ENCODE peak calls at places on chromosomes 7 and 10, in six cellular contexts. F is GM12878, R is HepG2, P is HCT116, T is K562, N is H1. C is an unnamed sample.

GRCh38 chr10:104333728-104334373 is 4.4 kb downstream of the ITPRIP start:
- DNase-seq in F (no peak), R (no peak), P (no peak), T (no peak), N (peak; percentile 45), C (peak; percentile 5)

GRCh38 chr7:91692800-91693199 is 187.7 kb downstream of the MTERF1 start:
- DNase-seq in F (no peak), R (no peak), P (no peak), T (no peak), N (no peak), C (no peak)

GRCh38 chr7:332646-333398 is 42.9 kb downstream of the FOXL3 start:
- DNase-seq in F (no peak), R (peak; percentile 60), P (peak; percentile 51), T (peak; percentile 88), N (peak; percentile 98), C (peak; percentile 97)

GRCh38 chr10:8043569-8044306 is 10.8 kb upstream of the GATA3 start:
- DNase-seq in F (no peak), R (no peak), P (no peak), T (no peak), N (peak; percentile 76), C (peak; percentile 25)

GRCh38 chr7:84701524-84702306 is 485.1 kb downstream of the SEMA3D start:
- DNase-seq in F (no peak), R (peak; percentile 12), P (peak; percentile 94), T (peak; percentile 9), N (no peak), C (no peak)

GRCh38 chr10:131660427-131660826 is 240.4 kb upstream of the PPP2R2D start:
- DNase-seq in F (no peak), R (no peak), P (no peak), T (no peak), N (no peak), C (no peak)

GRCh38 chr10:7409045-7409731 is 1.6 kb downstream of the SFMBT2 start:
- DNase-seq in F (peak; percentile 51), R (no peak), P (no peak), T (peak; percentile 41), N (no peak), C (peak; percentile 74)

GRCh38 chr7:38757946-38758345 is 126.8 kb upstream of the AMPH start:
- DNase-seq in F (no peak), R (no peak), P (no peak), T (no peak), N (no peak), C (no peak)

GRCh38 chr7:19091871-19092270 is 25.6 kb downstream of the TWIST1 start:
- DNase-seq in F (no peak), R (no peak), P (no peak), T (no peak), N (no peak), C (no peak)

GRCh38 chr7:129225206-129225930 is 538 bp downstream of the AHCYL2 start:
- DNase-seq in F (no peak), R (peak; percentile 20), P (no peak), T (peak; percentile 63), N (peak; percentile 77), C (no peak)

GRCh38 chr10:4767033-4767814 is 58.8 kb upstream of the AKR1E2 start:
- DNase-seq in F (no peak), R (peak; percentile 3), P (peak; percentile 38), T (no peak), N (no peak), C (peak; percentile 31)

GRCh38 chr7:13641699-13642098 is 347.8 kb downstream of the ETV1 start:
- DNase-seq in F (no peak), R (no peak), P (no peak), T (no peak), N (no peak), C (no peak)

GRCh38 chr10:11462071-11462470 is 149.4 kb downstream of the USP6NL start:
- DNase-seq in F (no peak), R (no peak), P (no peak), T (no peak), N (no peak), C (no peak)

GRCh38 chr7:100430450-100431285 is 1.0 kb downstream of the MEPCE start:
- DNase-seq in F (no peak), R (no peak), P (no peak), T (peak; percentile 41), N (no peak), C (peak; percentile 59)

GRCh38 chr7:112202819-112203218 is 3.4 kb downstream of the DOCK4 start:
- DNase-seq in F (no peak), R (peak; percentile 84), P (no peak), T (no peak), N (no peak), C (peak; percentile 30)
- H3K79me2 ChIP-seq in F (peaks cover 13% of the 10 kb centered on the region), R (peaks cover 89% of the 10 kb centered on the region), P (peaks cover 8% of the 10 kb centered on the region), T (peaks cover 12% of the 10 kb centered on the region), N (peaks cover 76% of the 10 kb centered on the region), C (peaks cover 32% of the 10 kb centered on the region)

GRCh38 chr10:96410296-96410695 is 51.5 kb upstream of the OPALIN start:
- DNase-seq in F (no peak), R (no peak), P (no peak), T (no peak), N (no peak), C (no peak)

GRCh38 chr10:96415150-96415895 is 56.5 kb upstream of the OPALIN start:
- DNase-seq in F (no peak), R (no peak), P (no peak), T (no peak), N (no peak), C (no peak)

GRCh38 chr10:96415896-96416554 is 57.2 kb upstream of the OPALIN start:
- DNase-seq in F (no peak), R (no peak), P (no peak), T (no peak), N (peak; percentile 26), C (no peak)

GRCh38 chr10:96414303-96414702 is 55.5 kb upstream of the OPALIN start:
- DNase-seq in F (no peak), R (no peak), P (no peak), T (no peak), N (peak; percentile 37), C (no peak)

GRCh38 chr10:96413151-96413787 is 54.5 kb upstream of the OPALIN start:
- DNase-seq in F (no peak), R (no peak), P (no peak), T (peak; percentile 26), N (peak; percentile 81), C (no peak)
- TF ChIP-seq SIN3A in F (no peak), R (no peak), P (no peak), T (no peak), N (no peak), C (no peak)

DNA sequence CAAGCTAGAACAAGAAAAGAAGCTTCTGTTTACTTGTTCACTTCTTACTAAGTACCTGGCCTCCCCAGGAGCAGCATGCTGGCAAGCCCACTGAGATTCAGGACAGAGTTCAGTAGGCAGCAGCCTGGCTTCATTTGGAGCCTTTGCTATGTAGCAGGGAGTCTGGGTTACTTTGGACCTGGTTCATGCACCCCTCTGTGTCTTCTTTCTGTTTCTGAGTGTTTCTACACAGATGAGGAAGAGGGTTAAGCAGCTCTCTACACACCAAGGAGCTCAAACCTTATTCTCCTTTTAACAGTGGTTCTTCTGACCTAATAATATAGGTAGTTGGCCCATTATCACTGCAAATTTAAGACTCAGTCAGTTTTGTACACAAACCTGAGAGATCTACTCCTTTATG is 152.9 kb downstream of the ARID5B start:
- DNase-seq in F (no peak), R (no peak), P (no peak), T (no peak), N (no peak), C (no peak)
- H3K79me2 ChIP-seq in F (peaks cover 60% of the 10 kb centered on the region), R (peaks cover 74% of the 10 kb centered on the region), P (no peaks in the 10 kb centered on the region), T (no peaks in the 10 kb centered on the region), N (no peaks in the 10 kb centered on the region), C (peaks cover 99% of the 10 kb centered on the region)

GRCh38 chr7:79691094-79691493 is 237.6 kb upstream of the MAGI2 start:
- DNase-seq in F (no peak), R (no peak), P (no peak), T (no peak), N (no peak), C (no peak)

GRCh38 chr7:79692015-79692414 is 238.5 kb upstream of the MAGI2 start:
- DNase-seq in F (no peak), R (no peak), P (no peak), T (no peak), N (no peak), C (no peak)
- TF ChIP-seq SIN3A in F (no peak), R (no peak), P (no peak), T (no peak), N (no peak), C (no peak)

GRCh38 chr10:79252450-79252849 is 94.8 kb upstream of the PPIF start:
- DNase-seq in F (no peak), R (no peak), P (no peak), T (no peak), N (no peak), C (no peak)
- H3K79me2 ChIP-seq in F (peaks cover 97% of the 10 kb centered on the region), R (no peaks in the 10 kb centered on the region), P (no peaks in the 10 kb centered on the region), T (no peaks in the 10 kb centered on the region), N (no peaks in the 10 kb centered on the region), C (peaks cover 93% of the 10 kb centered on the region)

C was measured in SK-N-SH.